ENCODE peak calls at places on chromosomes 11 and 22, in five cellular contexts. H, J, L, O and U are unnamed samples.

GRCh38 chr22:46592390-46592872 is 27.8 kb upstream of the GRAMD4 start:
- DNase-seq in H (no peak), J (peak), L (no peak), O (peak), U (peak)

GRCh38 chr11:121513807-121514206 is 61.0 kb upstream of the SORL1-AS1 start:
- DNase-seq in J (no peak), H (no peak), L (no peak), O (no peak), U (no peak)

GRCh38 chr11:134063991-134064747 is 4.7 kb upstream of the JAM3 start:
- DNase-seq in J (no peak), L (no peak), O (no peak), H (no peak), U (no peak)

GRCh38 chr11:646214-646613 is 9.1 kb downstream of the DRD4 start:
- DNase-seq in J (no peak), L (no peak), H (no peak), O (no peak), U (no peak)

GRCh38 chr11:2121227-2122130 is 17.7 kb downstream of the IGF2 start:
- DNase-seq in H (no peak), L (no peak), J (no peak), O (no peak), U (no peak)

GRCh38 chr11:31812392-31813241 is 1.5 kb upstream of the PAX6 start:
- DNase-seq in H (no peak), L (no peak), O (no peak), J (no peak), U (no peak)

GRCh38 chr22:30425616-30426394 is at the start of gene MTFP1:
- DNase-seq in H (no peak), J (no peak), O (peak), L (peak), U (no peak)

GRCh38 chr22:25172153-25172552 is 27.5 kb upstream of the CRYBB3 start:
- DNase-seq in L (peak), J (no peak), O (no peak), H (no peak), U (no peak)

GRCh38 chr11:30919389-30920172 is 333.4 kb upstream of the MPPED2 start:
- DNase-seq in J (no peak), O (no peak), L (no peak), H (no peak), U (no peak)

GRCh38 chr11:19447150-19447566 is 206.4 kb upstream of the E2F8 start:
- DNase-seq in L (no peak), J (no peak), O (no peak), H (no peak), U (no peak)

GRCh38 chr22:26479792-26480610 is 3.6 kb downstream of the HPS4 start:
- DNase-seq in O (no peak), L (no peak), H (no peak), J (no peak), U (no peak)

GRCh38 chr11:68632802-68633201 is 51.5 kb upstream of the GAL start:
- DNase-seq in L (peak), J (no peak), O (no peak), H (no peak), U (peak)

GRCh38 chr11:65817312-65817814 is 16.4 kb upstream of the SNX32 start:
- DNase-seq in H (no peak), O (no peak), J (no peak), L (no peak), U (no peak)

GRCh38 chr22:46681010-46681409 is 57.0 kb downstream of the CERK start:
- DNase-seq in H (no peak), O (no peak), J (no peak), L (peak), U (no peak)

GRCh38 chr11:80782135-80782885 is 1341.5 kb upstream of the TENM4 start:
- DNase-seq in H (no peak), J (no peak), O (no peak), L (no peak), U (no peak)

GRCh38 chr22:38267086-38267485 is 5.7 kb downstream of the TMEM184B start:
- DNase-seq in J (no peak), L (no peak), H (no peak), O (peak), U (no peak)

GRCh38 chr11:16895306-16895705 is 118.9 kb downstream of the PLEKHA7 start:
- DNase-seq in O (no peak), L (no peak), H (no peak), J (no peak), U (no peak)

GRCh38 chr11:129950319-129951034 is 52.2 kb downstream of the PRDM10 start:
- DNase-seq in O (peak), L (no peak), J (peak), H (no peak), U (peak)

GRCh38 chr22:49289822-49290221 is 537.9 kb downstream of the BRD1 start:
- DNase-seq in L (no peak), O (no peak), J (peak), H (no peak), U (no peak)

GRCh38 chr11:113142508-113142907 is 171.9 kb upstream of the TTC12 start:
- DNase-seq in O (no peak), H (no peak), J (no peak), L (no peak), U (no peak)

GRCh38 chr11:62694455-62695167 is 5.3 kb upstream of the LRRN4CL start:
- DNase-seq in L (peak), J (peak), H (peak), O (peak), U (peak)

GRCh38 chr22:42670921-42671709 is 21.9 kb upstream of the CYB5R3 start:
- DNase-seq in L (no peak), J (no peak), H (no peak), O (no peak), U (no peak)

GRCh38 chr11:15123849-15124248 is 9.1 kb downstream of the INSC start:
- DNase-seq in L (peak), O (no peak), H (no peak), J (no peak), U (peak)

GRCh38 chr22:49124588-49124987 is 703.1 kb downstream of the BRD1 start:
- DNase-seq in O (no peak), J (no peak), H (no peak), L (no peak), U (no peak)

GRCh38 chr22:40121463-40121862 is 56.3 kb upstream of the TNRC6B start:
- DNase-seq in H (no peak), L (no peak), J (no peak), O (no peak), U (no peak)

GRCh38 chr11:75547617-75548054 is 14.4 kb upstream of the SERPINH1 start:
- DNase-seq in O (peak), J (peak), L (peak), H (no peak), U (no peak)

GRCh38 chr11:96342131-96342970 is 644 bp downstream of the MAML2 start:
- DNase-seq in H (no peak), L (no peak), J (no peak), O (no peak), U (no peak)

GRCh38 chr11:132343445-132343844 is 973.0 kb downstream of the NTM start:
- DNase-seq in H (no peak), O (no peak), J (no peak), L (no peak), U (no peak)

GRCh38 chr11:63862923-63863322 is 24.0 kb downstream of the MARK2 start:
- DNase-seq in J (no peak), H (no peak), L (no peak), O (no peak), U (no peak)

GRCh38 chr11:12100429-12100828 is 10.0 kb upstream of the MICAL2 start:
- DNase-seq in L (no peak), J (no peak), H (no peak), O (no peak), U (no peak)

GRCh38 chr11:12103411-12104225 is 6.8 kb upstream of the MICAL2 start:
- DNase-seq in O (peak), J (no peak), L (no peak), H (no peak), U (no peak)

GRCh38 chr11:12100886-12101285 is 9.5 kb upstream of the MICAL2 start:
- DNase-seq in J (peak), O (peak), L (no peak), H (no peak), U (no peak)

GRCh38 chr11:12101318-12101717 is 9.1 kb upstream of the MICAL2 start:
- DNase-seq in O (no peak), H (no peak), J (no peak), L (no peak), U (no peak)

GRCh38 chr11:12102588-12103410 is 7.6 kb upstream of the MICAL2 start:
- DNase-seq in L (no peak), J (no peak), H (no peak), O (no peak), U (no peak)
- TF ChIP-seq CTCF in L (peak), J (no peak), H (no peak), O (peak), U (peak)

GRCh38 chr11:43997022-43997665 is 50.6 kb upstream of the ACCSL start:
- DNase-seq in O (no peak), H (no peak), J (no peak), L (no peak), U (no peak)

GRCh38 chr11:43992138-43992537 is 49.7 kb downstream of the C11orf96 start:
- DNase-seq in O (no peak), J (no peak), L (no peak), H (no peak), U (no peak)

GRCh38 chr11:43996318-43996717 is 51.5 kb upstream of the ACCSL start:
- DNase-seq in H (no peak), L (no peak), J (peak), O (no peak), U (no peak)

GRCh38 chr11:43989162-43989961 is 46.9 kb downstream of the C11orf96 start:
- DNase-seq in O (peak), J (peak), H (no peak), L (no peak), U (no peak)

GRCh38 chr11:43992834-43993637 is 50.6 kb downstream of the C11orf96 start:
- DNase-seq in L (no peak), H (no peak), O (peak), J (peak), U (no peak)
- H3K4me3 ChIP-seq in L (no peak), H (peak), O (peak), J (no peak), U (peak)

GRCh38 chr11:60872952-60873524 is 5.7 kb downstream of the ZP1 start:
- DNase-seq in L (no peak), J (no peak), O (no peak), H (no peak), U (peak)
- H3K27ac ChIP-seq in L (no peak), J (no peak), O (peak), H (no peak), U (peak)

GRCh38 chr22:44541671-44542319 is 43.8 kb upstream of the RTL6 start:
- DNase-seq in H (no peak), L (no peak), J (no peak), O (no peak), U (no peak)

GRCh38 chr22:44543781-44544181 is 45.7 kb upstream of the RTL6 start:
- DNase-seq in L (no peak), J (no peak), O (no peak), H (no peak), U (no peak)

GRCh38 chr22:44544523-44545433 is 46.7 kb upstream of the RTL6 start:
- DNase-seq in L (no peak), H (no peak), O (no peak), J (no peak), U (no peak)

GRCh38 chr22:44542561-44543222 is 44.7 kb upstream of the RTL6 start:
- DNase-seq in J (no peak), O (no peak), L (no peak), H (no peak), U (no peak)

GRCh38 chr22:44543362-44543761 is 45.3 kb upstream of the RTL6 start:
- DNase-seq in J (no peak), O (no peak), H (no peak), L (no peak), U (no peak)
- TF ChIP-seq CTCF in J (no peak), O (no peak), H (no peak), L (no peak), U (no peak)

DNA sequence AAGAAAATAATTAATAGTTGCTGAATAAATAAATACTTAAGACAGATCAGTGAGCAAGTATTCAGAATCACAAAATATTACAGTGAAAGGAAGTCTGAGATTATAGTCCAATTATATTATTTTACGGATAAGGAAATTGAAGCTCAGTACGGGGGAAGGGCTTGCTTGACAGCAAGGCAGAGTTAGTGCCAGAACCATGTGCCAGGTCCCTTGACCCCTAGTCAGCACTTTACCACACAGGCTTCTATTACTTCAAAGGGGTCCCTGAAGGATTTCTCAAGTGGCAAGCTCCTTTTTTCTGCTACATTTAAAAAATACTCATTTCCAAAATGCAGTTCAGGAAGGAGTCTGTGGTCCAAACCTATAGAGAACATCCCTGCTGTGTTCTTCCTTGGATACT is 85.3 kb downstream of the CLPB start:
- DNase-seq in L (no peak), J (no peak), O (no peak), H (no peak), U (no peak)
- H3K4me3 ChIP-seq in L (no peak), J (no peak), O (no peak), H (no peak), U (no peak)

DNA sequence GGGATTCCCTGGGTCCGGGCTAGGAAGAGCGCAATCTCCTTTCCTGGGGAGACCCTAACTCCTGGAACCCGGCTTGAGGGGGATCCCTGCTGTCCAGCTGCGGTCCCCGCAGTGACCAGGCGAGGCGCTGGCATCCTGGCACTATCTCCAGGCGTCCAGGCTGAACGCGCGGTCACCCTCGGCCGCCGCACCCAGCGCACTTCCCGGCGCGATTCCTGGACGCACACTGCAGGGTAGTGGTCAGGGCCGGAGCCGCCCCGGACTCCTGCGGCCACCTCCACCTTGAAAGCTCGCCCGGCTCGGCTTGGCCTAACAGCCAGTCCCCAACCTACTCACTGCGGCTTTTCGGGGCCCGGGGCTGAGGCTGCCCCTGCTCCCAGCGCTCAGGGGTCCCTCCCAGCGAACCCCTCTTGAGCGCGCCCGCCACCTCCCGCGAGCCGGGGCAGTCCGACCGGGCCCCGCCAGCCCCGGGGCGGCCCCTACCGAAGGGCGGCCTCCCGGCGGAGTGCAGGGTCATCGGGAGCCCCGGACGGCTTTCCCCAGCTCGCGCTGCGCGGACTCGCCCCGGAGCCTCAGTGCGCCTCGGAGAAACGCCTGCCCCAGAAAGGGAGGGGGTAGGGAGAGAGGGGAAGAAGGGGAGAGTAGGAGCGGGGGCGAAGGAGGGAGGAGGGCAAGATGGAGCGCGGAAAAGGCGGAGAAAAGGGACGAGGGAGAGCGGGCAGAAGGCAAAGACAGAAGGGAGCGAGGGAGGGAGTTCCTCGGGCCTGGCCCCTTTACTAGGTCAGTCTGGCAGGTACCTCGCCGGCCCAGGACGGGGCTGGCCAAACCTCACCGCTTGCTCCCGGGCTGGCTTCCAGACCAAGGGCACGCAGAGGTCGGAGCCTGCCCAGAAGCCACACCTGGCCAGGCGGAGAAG is 1.0 kb downstream of the POU2AF3 start:
- DNase-seq in O (peak), H (no peak), L (peak), J (peak), U (no peak)
- H3K27ac ChIP-seq in O (peak), H (peak), L (peak), J (peak), U (no peak)

GRCh38 chr11:106276859-106277436 is 199.5 kb downstream of the AASDHPPT start:
- DNase-seq in H (no peak), O (no peak), L (no peak), J (no peak), U (no peak)
- TF ChIP-seq CTCF in H (no peak), O (no peak), L (peak), J (no peak), U (peak)

GRCh38 chr22:32205974-32206773 is 1.3 kb upstream of the RFPL2 start:
- DNase-seq in O (no peak), J (no peak), L (peak), H (no peak), U (no peak)

GRCh38 chr22:32203181-32204105 is 1.4 kb downstream of the RFPL2 start:
- DNase-seq in J (no peak), L (peak), O (no peak), H (no peak), U (no peak)

GRCh38 chr22:32202539-32203180 is 2.2 kb downstream of the RFPL2 start:
- DNase-seq in L (peak), H (no peak), J (no peak), O (peak), U (no peak)

GRCh38 chr22:32204856-32205722 is at the start of gene RFPL2:
- DNase-seq in H (no peak), L (peak), O (no peak), J (no peak), U (no peak)

GRCh38 chr22:32204211-32204855 is 540 bp downstream of the RFPL2 start:
- DNase-seq in J (no peak), O (no peak), H (no peak), L (peak), U (no peak)
- H3K4me3 ChIP-seq in J (peak), O (peak), H (no peak), L (peak), U (no peak)

GRCh38 chr22:45448431-45448830 is 34.9 kb downstream of the RIBC2 start:
- DNase-seq in O (peak), J (no peak), L (no peak), H (no peak), U (no peak)

GRCh38 chr22:45451988-45452387 is 38.5 kb downstream of the RIBC2 start:
- DNase-seq in O (no peak), L (no peak), H (no peak), J (no peak), U (no peak)

GRCh38 chr22:45452565-45453449 is 39.3 kb downstream of the RIBC2 start:
- DNase-seq in H (no peak), L (no peak), J (no peak), O (no peak), U (no peak)

GRCh38 chr22:45450101-45450785 is 36.8 kb downstream of the RIBC2 start:
- DNase-seq in J (no peak), O (no peak), L (no peak), H (no peak), U (no peak)

DNA sequence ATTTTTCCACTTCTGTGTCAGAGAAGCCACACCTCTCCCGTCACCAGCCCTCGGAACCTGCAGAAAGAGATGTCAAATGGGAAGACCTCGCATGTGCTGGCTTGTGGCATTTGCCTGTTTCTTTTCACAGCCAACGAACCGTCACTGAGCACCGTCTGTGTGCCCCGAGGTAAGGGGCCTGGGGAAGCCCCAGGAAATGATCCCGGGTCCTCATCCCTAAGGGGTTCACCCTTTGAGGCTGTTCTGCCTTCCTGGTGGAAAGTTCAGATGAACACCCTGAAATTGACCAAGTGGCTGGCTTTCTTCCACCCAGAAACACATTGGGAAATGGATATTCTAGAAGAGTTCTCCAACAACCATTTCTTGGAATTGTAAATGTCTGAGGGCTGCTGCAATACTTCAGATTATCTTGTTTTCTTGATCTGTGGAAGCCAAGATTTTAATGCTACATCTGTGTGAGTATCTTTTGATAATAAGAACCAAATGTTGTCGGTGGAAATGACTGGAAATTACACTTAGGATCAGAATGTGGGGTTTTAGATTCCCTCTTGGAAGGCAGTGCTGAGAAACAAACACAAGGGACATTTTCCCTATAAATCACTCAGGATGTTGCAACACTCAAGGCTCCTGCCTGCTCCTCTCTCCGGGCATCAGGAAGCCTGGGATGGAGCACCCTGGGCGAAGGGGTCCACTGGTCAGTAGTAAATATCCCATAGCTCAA is 37.6 kb downstream of the RIBC2 start:
- DNase-seq in J (no peak), L (no peak), O (no peak), H (no peak), U (peak)
- H3K27ac ChIP-seq in J (no peak), L (no peak), O (peak), H (peak), U (peak)

DNA sequence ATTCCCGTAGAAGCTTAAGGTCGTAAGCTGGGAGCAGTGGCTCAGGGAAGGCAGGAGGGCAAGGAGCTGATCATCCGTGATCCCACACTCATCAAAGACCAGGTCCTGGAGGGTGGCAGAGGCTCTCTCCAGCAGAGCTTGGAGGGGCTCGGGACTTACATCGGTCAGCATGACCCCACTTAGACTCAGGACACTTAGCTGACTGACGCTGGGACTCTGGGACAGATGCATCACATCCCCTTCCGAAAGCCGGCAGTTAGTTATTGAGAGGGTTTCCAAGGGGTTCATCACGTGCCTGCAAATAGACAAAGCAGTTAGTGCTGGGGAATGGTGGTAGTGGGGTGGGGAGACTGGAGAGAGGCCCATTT is 10.7 kb downstream of the PRAME start:
- DNase-seq in O (no peak), J (no peak), H (no peak), L (no peak), U (no peak)
- TF ChIP-seq CTCF in O (no peak), J (no peak), H (no peak), L (no peak), U (no peak)